ENCODE peak calls at places on chromosomes 2 and 18, in six cellular contexts. D, N, R, K, U and S are unnamed samples.

GRCh38 chr2:15184491-15184890 is 376.6 kb downstream of the NBAS start:
- DNase-seq in D (no peak), N (no peak), R (no peak), K (no peak), U (no peak), S (no peak)

GRCh38 chr2:61436092-61436491 is 34.8 kb downstream of the USP34 start:
- DNase-seq in D (no peak), N (no peak), R (no peak), K (no peak), U (peak), S (no peak)

GRCh38 chr2:94871226-94872087 is at the start of gene TEKT4:
- DNase-seq in D (no peak), N (no peak), R (no peak), K (peak), U (no peak), S (peak)

GRCh38 chr2:238569415-238570195 is 142.9 kb downstream of the ASB1 start:
- DNase-seq in D (no peak), N (no peak), R (no peak), K (no peak), U (no peak), S (no peak)

GRCh38 chr2:37191253-37191652 is 2.8 kb upstream of the SULT6B1 start:
- DNase-seq in D (no peak), N (no peak), R (no peak), K (no peak), U (no peak), S (no peak)

GRCh38 chr2:146661494-146662096 is 1183.2 kb upstream of the ACVR2A start:
- DNase-seq in D (peak), N (peak), R (no peak), K (no peak), U (peak), S (peak)

GRCh38 chr2:121095257-121096080 is 189.5 kb downstream of the TFCP2L1 start:
- DNase-seq in D (peak), N (peak), R (peak), K (peak), U (peak), S (peak)

GRCh38 chr2:72548081-72548764 is 277.6 kb downstream of the EXOC6B start:
- DNase-seq in D (no peak), N (no peak), R (no peak), K (no peak), U (peak), S (peak)

GRCh38 chr18:51273435-51273834 is 76.0 kb upstream of the MEX3C start:
- DNase-seq in D (no peak), N (no peak), R (no peak), K (no peak), U (no peak), S (no peak)

GRCh38 chr2:49045083-49045482 is 109.2 kb downstream of the FSHR start:
- DNase-seq in D (no peak), N (no peak), R (no peak), K (no peak), U (no peak), S (no peak)

GRCh38 chr2:8457620-8458255 is 224.1 kb upstream of the ID2 start:
- DNase-seq in D (no peak), N (no peak), R (no peak), K (no peak), U (no peak), S (no peak)

GRCh38 chr2:240235149-240235803 is 94.8 kb upstream of the OTOS start:
- DNase-seq in D (no peak), N (no peak), R (no peak), K (peak), U (no peak), S (no peak)

GRCh38 chr18:75209129-75209951 is at the start of gene PTGR3:
- DNase-seq in D (peak), N (peak), R (peak), K (peak), U (peak), S (peak)